ENCODE peak calls at places on chromosome 5, in seven cellular contexts. One of them, this sample, is unnamed.
A peak's percentile ranks its signal among the peaks of the same experiment; 100 is the strongest.

GRCh38 chr5:132592521-132592920 is 35.7 kb downstream of the RAD50 start:
- DNase-seq in A549: no peak
- DNase-seq in NCI-H1417: no peak
- DNase-seq in astrocyte of the hippocampus: peak; percentile 25
- DNase-seq in left lobe of liver: no peak
- DNase-seq in upper lobe of left lung: no peak
- DNase-seq in non-pigmented ciliary epithelial cell: no peak
- DNase-seq in this sample: no peak

GRCh38 chr5:58201922-58202648 is 257.8 kb downstream of the PLK2 start:
- DNase-seq in A549: no peak
- DNase-seq in NCI-H1417: no peak
- DNase-seq in astrocyte of the hippocampus: peak; percentile 88
- DNase-seq in left lobe of liver: no peak
- DNase-seq in upper lobe of left lung: no peak
- DNase-seq in non-pigmented ciliary epithelial cell: no peak
- DNase-seq in this sample: peak; percentile 77

GRCh38 chr5:163653526-163653925 is 148.1 kb downstream of the MAT2B start:
- DNase-seq in A549: no peak
- DNase-seq in NCI-H1417: no peak
- DNase-seq in astrocyte of the hippocampus: no peak
- DNase-seq in left lobe of liver: no peak
- DNase-seq in upper lobe of left lung: no peak
- DNase-seq in non-pigmented ciliary epithelial cell: no peak
- DNase-seq in this sample: no peak

GRCh38 chr5:79346420-79346824 is 110.5 kb downstream of the JMY start:
- DNase-seq in A549: peak; percentile 66
- DNase-seq in NCI-H1417: no peak
- DNase-seq in astrocyte of the hippocampus: peak; percentile 32
- DNase-seq in left lobe of liver: no peak
- DNase-seq in upper lobe of left lung: no peak
- DNase-seq in non-pigmented ciliary epithelial cell: peak; percentile 15
- DNase-seq in this sample: peak; percentile 83

GRCh38 chr5:132239776-132240175 is 12.1 kb upstream of the P4HA2 start:
- DNase-seq in A549: no peak
- DNase-seq in NCI-H1417: no peak
- DNase-seq in astrocyte of the hippocampus: no peak
- DNase-seq in left lobe of liver: no peak
- DNase-seq in upper lobe of left lung: peak; percentile 7
- DNase-seq in non-pigmented ciliary epithelial cell: no peak
- DNase-seq in this sample: no peak

GRCh38 chr5:152912924-152913323 is 507.8 kb upstream of the NMUR2 start:
- DNase-seq in A549: no peak
- DNase-seq in NCI-H1417: no peak
- DNase-seq in astrocyte of the hippocampus: no peak
- DNase-seq in left lobe of liver: no peak
- DNase-seq in upper lobe of left lung: no peak
- DNase-seq in non-pigmented ciliary epithelial cell: no peak
- DNase-seq in this sample: no peak

GRCh38 chr5:74328221-74328630 is 312.3 kb downstream of the ENC1 start:
- DNase-seq in A549: no peak
- DNase-seq in NCI-H1417: no peak
- DNase-seq in astrocyte of the hippocampus: no peak
- DNase-seq in left lobe of liver: no peak
- DNase-seq in upper lobe of left lung: no peak
- DNase-seq in non-pigmented ciliary epithelial cell: no peak
- DNase-seq in this sample: no peak

GRCh38 chr5:124402144-124402581 is 344.3 kb downstream of the ZNF608 start:
- DNase-seq in A549: peak; percentile 26
- DNase-seq in NCI-H1417: no peak
- DNase-seq in astrocyte of the hippocampus: peak; percentile 58
- DNase-seq in left lobe of liver: no peak
- DNase-seq in upper lobe of left lung: peak; percentile 82
- DNase-seq in non-pigmented ciliary epithelial cell: no peak
- DNase-seq in this sample: no peak

GRCh38 chr5:148740966-148741742 is 85.3 kb upstream of the ADRB2 start:
- DNase-seq in A549: peak; percentile 55
- DNase-seq in NCI-H1417: peak; percentile 63
- DNase-seq in astrocyte of the hippocampus: peak; percentile 75
- DNase-seq in left lobe of liver: peak; percentile 70
- DNase-seq in upper lobe of left lung: no peak
- DNase-seq in non-pigmented ciliary epithelial cell: peak; percentile 42
- DNase-seq in this sample: peak; percentile 76

GRCh38 chr5:93331864-93332263 is 249.2 kb downstream of the NR2F1-AS1 start:
- DNase-seq in A549: no peak
- DNase-seq in NCI-H1417: no peak
- DNase-seq in astrocyte of the hippocampus: no peak
- DNase-seq in left lobe of liver: no peak
- DNase-seq in upper lobe of left lung: no peak
- DNase-seq in non-pigmented ciliary epithelial cell: no peak
- DNase-seq in this sample: no peak

GRCh38 chr5:133460172-133460758 is 152.1 kb downstream of the FSTL4 start:
- DNase-seq in A549: peak; percentile 29
- DNase-seq in NCI-H1417: peak; percentile 1
- DNase-seq in astrocyte of the hippocampus: no peak
- DNase-seq in left lobe of liver: no peak
- DNase-seq in upper lobe of left lung: no peak
- DNase-seq in non-pigmented ciliary epithelial cell: no peak
- DNase-seq in this sample: peak; percentile 16

GRCh38 chr5:116032094-116032517 is at the start of gene ARL14EPL:
- DNase-seq in A549: peak; percentile 76
- DNase-seq in NCI-H1417: peak; percentile 53
- DNase-seq in astrocyte of the hippocampus: peak; percentile 89
- DNase-seq in left lobe of liver: no peak
- DNase-seq in upper lobe of left lung: peak; percentile 78
- DNase-seq in non-pigmented ciliary epithelial cell: peak; percentile 88
- DNase-seq in this sample: peak; percentile 88

GRCh38 chr5:132134384-132134783 is 60.8 kb downstream of the CSF2 start:
- DNase-seq in A549: peak; percentile 24
- DNase-seq in NCI-H1417: no peak
- DNase-seq in astrocyte of the hippocampus: peak; percentile 13
- DNase-seq in left lobe of liver: no peak
- DNase-seq in upper lobe of left lung: no peak
- DNase-seq in non-pigmented ciliary epithelial cell: no peak
- DNase-seq in this sample: peak; percentile 41

GRCh38 chr5:68426609-68427008 is 211.1 kb downstream of the PIK3R1 start:
- DNase-seq in A549: no peak
- DNase-seq in NCI-H1417: peak; percentile 1
- DNase-seq in astrocyte of the hippocampus: no peak
- DNase-seq in left lobe of liver: no peak
- DNase-seq in upper lobe of left lung: no peak
- DNase-seq in non-pigmented ciliary epithelial cell: no peak
- DNase-seq in this sample: no peak

GRCh38 chr5:95262933-95263660 is 21.8 kb downstream of the MCTP1 start:
- DNase-seq in A549: no peak
- DNase-seq in NCI-H1417: no peak
- DNase-seq in astrocyte of the hippocampus: no peak
- DNase-seq in left lobe of liver: no peak
- DNase-seq in upper lobe of left lung: no peak
- DNase-seq in non-pigmented ciliary epithelial cell: no peak
- DNase-seq in this sample: no peak

GRCh38 chr5:132055808-132056609 is 4.4 kb upstream of the IL3 start:
- DNase-seq in A549: no peak
- DNase-seq in NCI-H1417: no peak
- DNase-seq in astrocyte of the hippocampus: no peak
- DNase-seq in left lobe of liver: peak; percentile 22
- DNase-seq in upper lobe of left lung: no peak
- DNase-seq in non-pigmented ciliary epithelial cell: no peak
- DNase-seq in this sample: no peak

GRCh38 chr5:146644811-146645210 is 128.8 kb upstream of the GPR151 start:
- DNase-seq in A549: no peak
- DNase-seq in NCI-H1417: peak; percentile 17
- DNase-seq in astrocyte of the hippocampus: no peak
- DNase-seq in left lobe of liver: no peak
- DNase-seq in upper lobe of left lung: no peak
- DNase-seq in non-pigmented ciliary epithelial cell: no peak
- DNase-seq in this sample: no peak

GRCh38 chr5:138789771-138790242 is 36.6 kb downstream of the CTNNA1 start:
- DNase-seq in A549: peak; percentile 48
- DNase-seq in NCI-H1417: peak; percentile 22
- DNase-seq in astrocyte of the hippocampus: peak; percentile 26
- DNase-seq in left lobe of liver: no peak
- DNase-seq in upper lobe of left lung: no peak
- DNase-seq in non-pigmented ciliary epithelial cell: no peak
- DNase-seq in this sample: peak; percentile 17

GRCh38 chr5:13660072-13660471 is 284.4 kb downstream of the DNAH5 start:
- DNase-seq in A549: peak; percentile 20
- DNase-seq in NCI-H1417: no peak
- DNase-seq in astrocyte of the hippocampus: peak; percentile 21
- DNase-seq in left lobe of liver: no peak
- DNase-seq in upper lobe of left lung: no peak
- DNase-seq in non-pigmented ciliary epithelial cell: no peak
- DNase-seq in this sample: peak; percentile 47

GRCh38 chr5:142206801-142207200 is 98.2 kb downstream of the NDFIP1 start:
- DNase-seq in A549: peak; percentile 36
- DNase-seq in NCI-H1417: peak; percentile 0
- DNase-seq in astrocyte of the hippocampus: no peak
- DNase-seq in left lobe of liver: no peak
- DNase-seq in upper lobe of left lung: no peak
- DNase-seq in non-pigmented ciliary epithelial cell: no peak
- DNase-seq in this sample: no peak

GRCh38 chr5:14501353-14502162 is 80.0 kb upstream of the OTULINL start:
- DNase-seq in A549: no peak
- DNase-seq in NCI-H1417: peak; percentile 97
- DNase-seq in astrocyte of the hippocampus: peak; percentile 23
- DNase-seq in left lobe of liver: no peak
- DNase-seq in upper lobe of left lung: no peak
- DNase-seq in non-pigmented ciliary epithelial cell: no peak
- DNase-seq in this sample: no peak

GRCh38 chr5:78320461-78320860 is 26.0 kb upstream of the AP3B1 start:
- DNase-seq in A549: peak; percentile 33
- DNase-seq in NCI-H1417: peak; percentile 72
- DNase-seq in astrocyte of the hippocampus: peak; percentile 47
- DNase-seq in left lobe of liver: no peak
- DNase-seq in upper lobe of left lung: no peak
- DNase-seq in non-pigmented ciliary epithelial cell: peak; percentile 17
- DNase-seq in this sample: no peak

GRCh38 chr5:56350595-56351170 is 117.6 kb upstream of the ANKRD55 start:
- DNase-seq in A549: peak; percentile 96
- DNase-seq in NCI-H1417: peak; percentile 12
- DNase-seq in astrocyte of the hippocampus: peak; percentile 80
- DNase-seq in left lobe of liver: no peak
- DNase-seq in upper lobe of left lung: peak; percentile 54
- DNase-seq in non-pigmented ciliary epithelial cell: no peak
- DNase-seq in this sample: peak; percentile 96

GRCh38 chr5:147743686-147744332 is 38.7 kb downstream of the JAKMIP2 start:
- DNase-seq in A549: no peak
- DNase-seq in NCI-H1417: peak; percentile 85
- DNase-seq in astrocyte of the hippocampus: peak; percentile 67
- DNase-seq in left lobe of liver: no peak
- DNase-seq in upper lobe of left lung: no peak
- DNase-seq in non-pigmented ciliary epithelial cell: no peak
- DNase-seq in this sample: no peak

GRCh38 chr5:168070761-168071160 is 220.7 kb upstream of the WWC1 start:
- DNase-seq in A549: no peak
- DNase-seq in NCI-H1417: no peak
- DNase-seq in astrocyte of the hippocampus: no peak
- DNase-seq in left lobe of liver: no peak
- DNase-seq in upper lobe of left lung: no peak
- DNase-seq in non-pigmented ciliary epithelial cell: no peak
- DNase-seq in this sample: no peak

GRCh38 chr5:150140830-150141229 is 14.8 kb downstream of the PDGFRB start:
- DNase-seq in A549: no peak
- DNase-seq in NCI-H1417: no peak
- DNase-seq in astrocyte of the hippocampus: no peak
- DNase-seq in left lobe of liver: no peak
- DNase-seq in upper lobe of left lung: no peak
- DNase-seq in non-pigmented ciliary epithelial cell: peak; percentile 88
- DNase-seq in this sample: no peak

GRCh38 chr5:33300209-33300742 is 140.5 kb upstream of the TARS1 start:
- DNase-seq in A549: no peak
- DNase-seq in NCI-H1417: no peak
- DNase-seq in astrocyte of the hippocampus: no peak
- DNase-seq in left lobe of liver: no peak
- DNase-seq in upper lobe of left lung: no peak
- DNase-seq in non-pigmented ciliary epithelial cell: no peak
- DNase-seq in this sample: no peak

GRCh38 chr5:129459485-129460120 is 495 bp upstream of the ADAMTS19 start:
- DNase-seq in A549: peak; percentile 5
- DNase-seq in NCI-H1417: no peak
- DNase-seq in astrocyte of the hippocampus: peak; percentile 77
- DNase-seq in left lobe of liver: no peak
- DNase-seq in upper lobe of left lung: no peak
- DNase-seq in non-pigmented ciliary epithelial cell: no peak
- DNase-seq in this sample: no peak

GRCh38 chr5:73867344-73868335 is 241.6 kb downstream of the ARHGEF28 start:
- DNase-seq in A549: peak; percentile 6
- DNase-seq in NCI-H1417: peak; percentile 56
- DNase-seq in astrocyte of the hippocampus: peak; percentile 84
- DNase-seq in left lobe of liver: no peak
- DNase-seq in upper lobe of left lung: peak; percentile 23
- DNase-seq in non-pigmented ciliary epithelial cell: no peak
- DNase-seq in this sample: no peak

GRCh38 chr5:29231153-29231552 is 1962.3 kb upstream of the CDH6 start:
- DNase-seq in A549: no peak
- DNase-seq in NCI-H1417: no peak
- DNase-seq in astrocyte of the hippocampus: no peak
- DNase-seq in left lobe of liver: no peak
- DNase-seq in upper lobe of left lung: no peak
- DNase-seq in non-pigmented ciliary epithelial cell: no peak
- DNase-seq in this sample: no peak

GRCh38 chr5:763397-763796 is 21.1 kb downstream of the ZDHHC11B start:
- DNase-seq in A549: no peak
- DNase-seq in NCI-H1417: no peak
- DNase-seq in astrocyte of the hippocampus: no peak
- DNase-seq in left lobe of liver: no peak
- DNase-seq in upper lobe of left lung: no peak
- DNase-seq in non-pigmented ciliary epithelial cell: no peak
- DNase-seq in this sample: no peak

GRCh38 chr5:9209846-9210547 is 335.9 kb downstream of the SEMA5A start:
- DNase-seq in A549: no peak
- DNase-seq in NCI-H1417: no peak
- DNase-seq in astrocyte of the hippocampus: no peak
- DNase-seq in left lobe of liver: no peak
- DNase-seq in upper lobe of left lung: no peak
- DNase-seq in non-pigmented ciliary epithelial cell: no peak
- DNase-seq in this sample: peak; percentile 47

GRCh38 chr5:82332064-82332855 is 54.1 kb upstream of the RPS23 start:
- DNase-seq in A549: no peak
- DNase-seq in NCI-H1417: no peak
- DNase-seq in astrocyte of the hippocampus: no peak
- DNase-seq in left lobe of liver: no peak
- DNase-seq in upper lobe of left lung: no peak
- DNase-seq in non-pigmented ciliary epithelial cell: no peak
- DNase-seq in this sample: no peak

GRCh38 chr5:33065146-33065545 is 354.0 kb downstream of the NPR3 start:
- DNase-seq in A549: no peak
- DNase-seq in NCI-H1417: no peak
- DNase-seq in astrocyte of the hippocampus: no peak
- DNase-seq in left lobe of liver: no peak
- DNase-seq in upper lobe of left lung: no peak
- DNase-seq in non-pigmented ciliary epithelial cell: no peak
- DNase-seq in this sample: no peak

GRCh38 chr5:84385705-84386104 is 1.0 kb upstream of the EDIL3 start:
- DNase-seq in A549: no peak
- DNase-seq in NCI-H1417: no peak
- DNase-seq in astrocyte of the hippocampus: no peak
- DNase-seq in left lobe of liver: no peak
- DNase-seq in upper lobe of left lung: no peak
- DNase-seq in non-pigmented ciliary epithelial cell: no peak
- DNase-seq in this sample: no peak